ENCODE peak calls at places on chromosomes 16 and 17, in four cellular contexts. One of them, this sample, is unnamed.

GRCh38 chr17:34720760-34721159 is 141.4 kb downstream of the TMEM132E start:
- DNase-seq in LHCN-M2: no peak
- DNase-seq in KBM-7: no peak
- DNase-seq in activated CD4-positive, alpha-beta T cell treated with anti-CD3 and anti-CD28 coated beads, Interleukin-2, amount 10 ng/mL, durations not matched to agents 7 days and 5 days: no peak
- DNase-seq in this sample: no peak

GRCh38 chr17:65467156-65467555 is 94.3 kb downstream of the AXIN2 start:
- DNase-seq in LHCN-M2: no peak
- DNase-seq in KBM-7: no peak
- DNase-seq in activated CD4-positive, alpha-beta T cell treated with anti-CD3 and anti-CD28 coated beads, Interleukin-2, amount 10 ng/mL, durations not matched to agents 7 days and 5 days: no peak
- DNase-seq in this sample: no peak

GRCh38 chr16:1724491-1724890 is 18.5 kb downstream of the MAPK8IP3 start:
- DNase-seq in LHCN-M2: no peak
- DNase-seq in KBM-7: no peak
- DNase-seq in activated CD4-positive, alpha-beta T cell treated with anti-CD3 and anti-CD28 coated beads, Interleukin-2, amount 10 ng/mL, durations not matched to agents 7 days and 5 days: no peak
- DNase-seq in this sample: no peak

GRCh38 chr17:50352072-50352692 is 6.3 kb downstream of the XYLT2 start:
- DNase-seq in LHCN-M2: no peak
- DNase-seq in KBM-7: no peak
- DNase-seq in activated CD4-positive, alpha-beta T cell treated with anti-CD3 and anti-CD28 coated beads, Interleukin-2, amount 10 ng/mL, durations not matched to agents 7 days and 5 days: no peak
- DNase-seq in this sample: no peak

GRCh38 chr17:8371786-8372185 is 4.7 kb downstream of the KRABD2 start:
- DNase-seq in LHCN-M2: peak
- DNase-seq in KBM-7: no peak
- DNase-seq in activated CD4-positive, alpha-beta T cell treated with anti-CD3 and anti-CD28 coated beads, Interleukin-2, amount 10 ng/mL, durations not matched to agents 7 days and 5 days: no peak
- DNase-seq in this sample: no peak

GRCh38 chr17:16941643-16942042 is 30.3 kb downstream of the TNFRSF13B start:
- DNase-seq in LHCN-M2: no peak
- DNase-seq in KBM-7: no peak
- DNase-seq in activated CD4-positive, alpha-beta T cell treated with anti-CD3 and anti-CD28 coated beads, Interleukin-2, amount 10 ng/mL, durations not matched to agents 7 days and 5 days: no peak
- DNase-seq in this sample: no peak

GRCh38 chr16:84144301-84144858 is 597 bp downstream of the HSDL1 start:
- DNase-seq in LHCN-M2: peak
- DNase-seq in KBM-7: peak
- DNase-seq in activated CD4-positive, alpha-beta T cell treated with anti-CD3 and anti-CD28 coated beads, Interleukin-2, amount 10 ng/mL, durations not matched to agents 7 days and 5 days: peak
- DNase-seq in this sample: no peak

GRCh38 chr17:32152130-32152529 is 9.8 kb downstream of the RHOT1 start:
- DNase-seq in LHCN-M2: no peak
- DNase-seq in KBM-7: peak
- DNase-seq in activated CD4-positive, alpha-beta T cell treated with anti-CD3 and anti-CD28 coated beads, Interleukin-2, amount 10 ng/mL, durations not matched to agents 7 days and 5 days: no peak
- DNase-seq in this sample: no peak

GRCh38 chr17:29349409-29349808 is 40.8 kb upstream of the TAOK1 start:
- DNase-seq in LHCN-M2: no peak
- DNase-seq in KBM-7: no peak
- DNase-seq in activated CD4-positive, alpha-beta T cell treated with anti-CD3 and anti-CD28 coated beads, Interleukin-2, amount 10 ng/mL, durations not matched to agents 7 days and 5 days: no peak
- DNase-seq in this sample: no peak

GRCh38 chr16:11627292-11627663 is 40.6 kb upstream of the LITAF start:
- DNase-seq in LHCN-M2: no peak
- DNase-seq in KBM-7: no peak
- DNase-seq in activated CD4-positive, alpha-beta T cell treated with anti-CD3 and anti-CD28 coated beads, Interleukin-2, amount 10 ng/mL, durations not matched to agents 7 days and 5 days: no peak
- DNase-seq in this sample: no peak

GRCh38 chr16:29899516-29900101 is at the start of gene SEZ6L2:
- DNase-seq in LHCN-M2: peak
- DNase-seq in KBM-7: peak
- DNase-seq in activated CD4-positive, alpha-beta T cell treated with anti-CD3 and anti-CD28 coated beads, Interleukin-2, amount 10 ng/mL, durations not matched to agents 7 days and 5 days: peak
- DNase-seq in this sample: no peak

GRCh38 chr17:43753488-43754129 is 5.0 kb downstream of the SOST start:
- DNase-seq in LHCN-M2: peak
- DNase-seq in KBM-7: no peak
- DNase-seq in activated CD4-positive, alpha-beta T cell treated with anti-CD3 and anti-CD28 coated beads, Interleukin-2, amount 10 ng/mL, durations not matched to agents 7 days and 5 days: no peak
- DNase-seq in this sample: no peak

GRCh38 chr16:695355-696089 is 5.3 kb upstream of the WDR24 start:
- DNase-seq in LHCN-M2: no peak
- DNase-seq in KBM-7: no peak
- DNase-seq in activated CD4-positive, alpha-beta T cell treated with anti-CD3 and anti-CD28 coated beads, Interleukin-2, amount 10 ng/mL, durations not matched to agents 7 days and 5 days: peak
- DNase-seq in this sample: peak

GRCh38 chr16:13997933-13998332 is 73.2 kb upstream of the MRTFB start:
- DNase-seq in LHCN-M2: peak
- DNase-seq in KBM-7: peak
- DNase-seq in activated CD4-positive, alpha-beta T cell treated with anti-CD3 and anti-CD28 coated beads, Interleukin-2, amount 10 ng/mL, durations not matched to agents 7 days and 5 days: peak
- DNase-seq in this sample: no peak

GRCh38 chr17:39225974-39226683 is 384 bp upstream of the STAC2 start:
- DNase-seq in LHCN-M2: peak
- DNase-seq in KBM-7: peak
- DNase-seq in activated CD4-positive, alpha-beta T cell treated with anti-CD3 and anti-CD28 coated beads, Interleukin-2, amount 10 ng/mL, durations not matched to agents 7 days and 5 days: no peak
- DNase-seq in this sample: no peak

GRCh38 chr17:83203472-83204221 is 124.2 kb downstream of the METRNL start:
- DNase-seq in LHCN-M2: peak
- DNase-seq in KBM-7: no peak
- DNase-seq in activated CD4-positive, alpha-beta T cell treated with anti-CD3 and anti-CD28 coated beads, Interleukin-2, amount 10 ng/mL, durations not matched to agents 7 days and 5 days: peak
- DNase-seq in this sample: no peak

GRCh38 chr16:4261557-4262172 is 11.2 kb downstream of the TFAP4 start:
- DNase-seq in LHCN-M2: no peak
- DNase-seq in KBM-7: peak
- DNase-seq in activated CD4-positive, alpha-beta T cell treated with anti-CD3 and anti-CD28 coated beads, Interleukin-2, amount 10 ng/mL, durations not matched to agents 7 days and 5 days: peak
- DNase-seq in this sample: no peak

GRCh38 chr17:76922084-76922483 is 53.9 kb downstream of the MGAT5B start:
- DNase-seq in LHCN-M2: no peak
- DNase-seq in KBM-7: no peak
- DNase-seq in activated CD4-positive, alpha-beta T cell treated with anti-CD3 and anti-CD28 coated beads, Interleukin-2, amount 10 ng/mL, durations not matched to agents 7 days and 5 days: no peak
- DNase-seq in this sample: no peak

GRCh38 chr17:76687278-76688164 is 23.2 kb downstream of the MXRA7 start:
- DNase-seq in LHCN-M2: no peak
- DNase-seq in KBM-7: no peak
- DNase-seq in activated CD4-positive, alpha-beta T cell treated with anti-CD3 and anti-CD28 coated beads, Interleukin-2, amount 10 ng/mL, durations not matched to agents 7 days and 5 days: no peak
- DNase-seq in this sample: no peak

GRCh38 chr17:381941-382643 is 29.5 kb upstream of the RPH3AL start:
- DNase-seq in LHCN-M2: no peak
- DNase-seq in KBM-7: no peak
- DNase-seq in activated CD4-positive, alpha-beta T cell treated with anti-CD3 and anti-CD28 coated beads, Interleukin-2, amount 10 ng/mL, durations not matched to agents 7 days and 5 days: no peak
- DNase-seq in this sample: no peak

GRCh38 chr16:88924834-88925539 is 52.0 kb downstream of the CBFA2T3 start:
- DNase-seq in LHCN-M2: peak
- DNase-seq in KBM-7: peak
- DNase-seq in activated CD4-positive, alpha-beta T cell treated with anti-CD3 and anti-CD28 coated beads, Interleukin-2, amount 10 ng/mL, durations not matched to agents 7 days and 5 days: no peak
- DNase-seq in this sample: peak

GRCh38 chr17:42537156-42537805 is 1.2 kb downstream of the NAGLU start:
- DNase-seq in LHCN-M2: no peak
- DNase-seq in KBM-7: no peak
- DNase-seq in activated CD4-positive, alpha-beta T cell treated with anti-CD3 and anti-CD28 coated beads, Interleukin-2, amount 10 ng/mL, durations not matched to agents 7 days and 5 days: no peak
- DNase-seq in this sample: no peak

GRCh38 chr17:79496422-79497005 is 114.3 kb downstream of the RBFOX3 start:
- DNase-seq in LHCN-M2: no peak
- DNase-seq in KBM-7: no peak
- DNase-seq in activated CD4-positive, alpha-beta T cell treated with anti-CD3 and anti-CD28 coated beads, Interleukin-2, amount 10 ng/mL, durations not matched to agents 7 days and 5 days: no peak
- DNase-seq in this sample: no peak

GRCh38 chr17:29533976-29534375 is 32.9 kb downstream of the ABHD15 start:
- DNase-seq in LHCN-M2: no peak
- DNase-seq in KBM-7: no peak
- DNase-seq in activated CD4-positive, alpha-beta T cell treated with anti-CD3 and anti-CD28 coated beads, Interleukin-2, amount 10 ng/mL, durations not matched to agents 7 days and 5 days: no peak
- DNase-seq in this sample: no peak

GRCh38 chr17:6755731-6756184 is at the start of gene XAF1:
- DNase-seq in LHCN-M2: peak
- DNase-seq in KBM-7: peak
- DNase-seq in activated CD4-positive, alpha-beta T cell treated with anti-CD3 and anti-CD28 coated beads, Interleukin-2, amount 10 ng/mL, durations not matched to agents 7 days and 5 days: peak
- DNase-seq in this sample: no peak

GRCh38 chr17:48856122-48856821 is 25.4 kb downstream of the CALCOCO2 start:
- DNase-seq in LHCN-M2: no peak
- DNase-seq in KBM-7: no peak
- DNase-seq in activated CD4-positive, alpha-beta T cell treated with anti-CD3 and anti-CD28 coated beads, Interleukin-2, amount 10 ng/mL, durations not matched to agents 7 days and 5 days: no peak
- DNase-seq in this sample: no peak

GRCh38 chr17:4256952-4257351 is 6.8 kb downstream of the ANKFY1 start:
- DNase-seq in LHCN-M2: no peak
- DNase-seq in KBM-7: no peak
- DNase-seq in activated CD4-positive, alpha-beta T cell treated with anti-CD3 and anti-CD28 coated beads, Interleukin-2, amount 10 ng/mL, durations not matched to agents 7 days and 5 days: no peak
- DNase-seq in this sample: no peak

GRCh38 chr16:51939371-51940005 is 607.5 kb downstream of the TOX3 start:
- DNase-seq in LHCN-M2: no peak
- DNase-seq in KBM-7: no peak
- DNase-seq in activated CD4-positive, alpha-beta T cell treated with anti-CD3 and anti-CD28 coated beads, Interleukin-2, amount 10 ng/mL, durations not matched to agents 7 days and 5 days: no peak
- DNase-seq in this sample: no peak

GRCh38 chr16:67663151-67663876 is 2.6 kb downstream of the PARD6A start:
- DNase-seq in LHCN-M2: no peak
- DNase-seq in KBM-7: peak
- DNase-seq in activated CD4-positive, alpha-beta T cell treated with anti-CD3 and anti-CD28 coated beads, Interleukin-2, amount 10 ng/mL, durations not matched to agents 7 days and 5 days: peak
- DNase-seq in this sample: no peak

GRCh38 chr16:47667956-47668355 is 206.8 kb downstream of the PHKB start:
- DNase-seq in LHCN-M2: no peak
- DNase-seq in KBM-7: no peak
- DNase-seq in activated CD4-positive, alpha-beta T cell treated with anti-CD3 and anti-CD28 coated beads, Interleukin-2, amount 10 ng/mL, durations not matched to agents 7 days and 5 days: no peak
- DNase-seq in this sample: no peak

GRCh38 chr17:57517519-57518342 is 227.4 kb downstream of the CCDC182 start:
- DNase-seq in LHCN-M2: no peak
- DNase-seq in KBM-7: no peak
- DNase-seq in activated CD4-positive, alpha-beta T cell treated with anti-CD3 and anti-CD28 coated beads, Interleukin-2, amount 10 ng/mL, durations not matched to agents 7 days and 5 days: no peak
- DNase-seq in this sample: no peak